ENCODE peak calls at places on chromosomes 6 and 20, in six cellular contexts. One of them, this sample, is unnamed.

GRCh38 chr6:77893391-77893790 is 240.6 kb downstream of the MEI4 start:
- DNase-seq in stimulated activated CD8-positive, alpha-beta memory T cell treated with anti-CD3 and anti-CD28 coated beads, Interleukin-12 subunit alpha, Interleukin-12 subunit beta, amount 100 ng/mL, for 1 hour: no peak
- DNase-seq in NCI-H524: no peak
- DNase-seq in iPS-NIHi11: no peak
- DNase-seq in HT1080: no peak
- DNase-seq in activated CD4-positive, alpha-beta T cell treated with anti-CD3 and anti-CD28 coated beads, Interleukin-2, amount 50 U/mL, for 4 hours: no peak
- DNase-seq in this sample: no peak

GRCh38 chr6:34462561-34462971 is 3.3 kb upstream of the PACSIN1 start:
- DNase-seq in stimulated activated CD8-positive, alpha-beta memory T cell treated with anti-CD3 and anti-CD28 coated beads, Interleukin-12 subunit alpha, Interleukin-12 subunit beta, amount 100 ng/mL, for 1 hour: no peak
- DNase-seq in NCI-H524: peak; percentile 73
- DNase-seq in iPS-NIHi11: peak; percentile 82
- DNase-seq in HT1080: peak; percentile 8
- DNase-seq in activated CD4-positive, alpha-beta T cell treated with anti-CD3 and anti-CD28 coated beads, Interleukin-2, amount 50 U/mL, for 4 hours: no peak
- DNase-seq in this sample: peak; percentile 57

GRCh38 chr20:7967199-7967844 is 27.1 kb upstream of the HAO1 start:
- DNase-seq in stimulated activated CD8-positive, alpha-beta memory T cell treated with anti-CD3 and anti-CD28 coated beads, Interleukin-12 subunit alpha, Interleukin-12 subunit beta, amount 100 ng/mL, for 1 hour: no peak
- DNase-seq in NCI-H524: no peak
- DNase-seq in iPS-NIHi11: no peak
- DNase-seq in HT1080: peak; percentile 59
- DNase-seq in activated CD4-positive, alpha-beta T cell treated with anti-CD3 and anti-CD28 coated beads, Interleukin-2, amount 50 U/mL, for 4 hours: no peak
- DNase-seq in this sample: no peak

GRCh38 chr6:149313070-149313469 is 4.4 kb upstream of the TAB2 start:
- DNase-seq in stimulated activated CD8-positive, alpha-beta memory T cell treated with anti-CD3 and anti-CD28 coated beads, Interleukin-12 subunit alpha, Interleukin-12 subunit beta, amount 100 ng/mL, for 1 hour: no peak
- DNase-seq in NCI-H524: no peak
- DNase-seq in iPS-NIHi11: no peak
- DNase-seq in HT1080: no peak
- DNase-seq in activated CD4-positive, alpha-beta T cell treated with anti-CD3 and anti-CD28 coated beads, Interleukin-2, amount 50 U/mL, for 4 hours: no peak
- DNase-seq in this sample: no peak

GRCh38 chr20:667351-668034 is 8.1 kb downstream of the SCRT2 start:
- DNase-seq in stimulated activated CD8-positive, alpha-beta memory T cell treated with anti-CD3 and anti-CD28 coated beads, Interleukin-12 subunit alpha, Interleukin-12 subunit beta, amount 100 ng/mL, for 1 hour: peak; percentile 37
- DNase-seq in NCI-H524: peak; percentile 46
- DNase-seq in iPS-NIHi11: peak; percentile 76
- DNase-seq in HT1080: no peak
- DNase-seq in activated CD4-positive, alpha-beta T cell treated with anti-CD3 and anti-CD28 coated beads, Interleukin-2, amount 50 U/mL, for 4 hours: peak; percentile 58
- DNase-seq in this sample: no peak

GRCh38 chr20:7695622-7696021 is 244.6 kb downstream of the HAO1 start:
- DNase-seq in stimulated activated CD8-positive, alpha-beta memory T cell treated with anti-CD3 and anti-CD28 coated beads, Interleukin-12 subunit alpha, Interleukin-12 subunit beta, amount 100 ng/mL, for 1 hour: no peak
- DNase-seq in NCI-H524: no peak
- DNase-seq in iPS-NIHi11: no peak
- DNase-seq in HT1080: peak; percentile 66
- DNase-seq in activated CD4-positive, alpha-beta T cell treated with anti-CD3 and anti-CD28 coated beads, Interleukin-2, amount 50 U/mL, for 4 hours: no peak
- DNase-seq in this sample: no peak

GRCh38 chr20:42277203-42277602 is 659.0 kb upstream of the CHD6 start:
- DNase-seq in stimulated activated CD8-positive, alpha-beta memory T cell treated with anti-CD3 and anti-CD28 coated beads, Interleukin-12 subunit alpha, Interleukin-12 subunit beta, amount 100 ng/mL, for 1 hour: no peak
- DNase-seq in NCI-H524: peak; percentile 34
- DNase-seq in iPS-NIHi11: no peak
- DNase-seq in HT1080: no peak
- DNase-seq in activated CD4-positive, alpha-beta T cell treated with anti-CD3 and anti-CD28 coated beads, Interleukin-2, amount 50 U/mL, for 4 hours: no peak
- DNase-seq in this sample: no peak

GRCh38 chr6:147604373-147604772 is 95.9 kb downstream of the SAMD5 start:
- DNase-seq in stimulated activated CD8-positive, alpha-beta memory T cell treated with anti-CD3 and anti-CD28 coated beads, Interleukin-12 subunit alpha, Interleukin-12 subunit beta, amount 100 ng/mL, for 1 hour: no peak
- DNase-seq in NCI-H524: no peak
- DNase-seq in iPS-NIHi11: no peak
- DNase-seq in HT1080: peak; percentile 15
- DNase-seq in activated CD4-positive, alpha-beta T cell treated with anti-CD3 and anti-CD28 coated beads, Interleukin-2, amount 50 U/mL, for 4 hours: no peak
- DNase-seq in this sample: no peak

GRCh38 chr6:56713285-56713684 is 70.6 kb upstream of the DST start:
- DNase-seq in stimulated activated CD8-positive, alpha-beta memory T cell treated with anti-CD3 and anti-CD28 coated beads, Interleukin-12 subunit alpha, Interleukin-12 subunit beta, amount 100 ng/mL, for 1 hour: no peak
- DNase-seq in NCI-H524: no peak
- DNase-seq in iPS-NIHi11: no peak
- DNase-seq in HT1080: peak; percentile 94
- DNase-seq in activated CD4-positive, alpha-beta T cell treated with anti-CD3 and anti-CD28 coated beads, Interleukin-2, amount 50 U/mL, for 4 hours: no peak
- DNase-seq in this sample: no peak

GRCh38 chr20:23641936-23642751 is 4.4 kb upstream of the CST3 start:
- DNase-seq in stimulated activated CD8-positive, alpha-beta memory T cell treated with anti-CD3 and anti-CD28 coated beads, Interleukin-12 subunit alpha, Interleukin-12 subunit beta, amount 100 ng/mL, for 1 hour: no peak
- DNase-seq in NCI-H524: peak; percentile 41
- DNase-seq in iPS-NIHi11: no peak
- DNase-seq in HT1080: peak; percentile 82
- DNase-seq in activated CD4-positive, alpha-beta T cell treated with anti-CD3 and anti-CD28 coated beads, Interleukin-2, amount 50 U/mL, for 4 hours: no peak
- DNase-seq in this sample: no peak

GRCh38 chr20:48595495-48596475 is 232.0 kb downstream of the PREX1 start:
- DNase-seq in stimulated activated CD8-positive, alpha-beta memory T cell treated with anti-CD3 and anti-CD28 coated beads, Interleukin-12 subunit alpha, Interleukin-12 subunit beta, amount 100 ng/mL, for 1 hour: no peak
- DNase-seq in NCI-H524: no peak
- DNase-seq in iPS-NIHi11: no peak
- DNase-seq in HT1080: no peak
- DNase-seq in activated CD4-positive, alpha-beta T cell treated with anti-CD3 and anti-CD28 coated beads, Interleukin-2, amount 50 U/mL, for 4 hours: no peak
- DNase-seq in this sample: no peak

GRCh38 chr6:111428803-111429202 is 54.2 kb downstream of the REV3L start:
- DNase-seq in stimulated activated CD8-positive, alpha-beta memory T cell treated with anti-CD3 and anti-CD28 coated beads, Interleukin-12 subunit alpha, Interleukin-12 subunit beta, amount 100 ng/mL, for 1 hour: no peak
- DNase-seq in NCI-H524: no peak
- DNase-seq in iPS-NIHi11: no peak
- DNase-seq in HT1080: no peak
- DNase-seq in activated CD4-positive, alpha-beta T cell treated with anti-CD3 and anti-CD28 coated beads, Interleukin-2, amount 50 U/mL, for 4 hours: no peak
- DNase-seq in this sample: no peak

GRCh38 chr6:133337312-133337711 is 96.2 kb downstream of the EYA4 start:
- DNase-seq in stimulated activated CD8-positive, alpha-beta memory T cell treated with anti-CD3 and anti-CD28 coated beads, Interleukin-12 subunit alpha, Interleukin-12 subunit beta, amount 100 ng/mL, for 1 hour: no peak
- DNase-seq in NCI-H524: no peak
- DNase-seq in iPS-NIHi11: no peak
- DNase-seq in HT1080: peak; percentile 49
- DNase-seq in activated CD4-positive, alpha-beta T cell treated with anti-CD3 and anti-CD28 coated beads, Interleukin-2, amount 50 U/mL, for 4 hours: no peak
- DNase-seq in this sample: no peak

GRCh38 chr6:156471000-156471399 is 306.2 kb upstream of the ARID1B start:
- DNase-seq in stimulated activated CD8-positive, alpha-beta memory T cell treated with anti-CD3 and anti-CD28 coated beads, Interleukin-12 subunit alpha, Interleukin-12 subunit beta, amount 100 ng/mL, for 1 hour: no peak
- DNase-seq in NCI-H524: no peak
- DNase-seq in iPS-NIHi11: no peak
- DNase-seq in HT1080: no peak
- DNase-seq in activated CD4-positive, alpha-beta T cell treated with anti-CD3 and anti-CD28 coated beads, Interleukin-2, amount 50 U/mL, for 4 hours: no peak
- DNase-seq in this sample: no peak

GRCh38 chr6:33607126-33607783 is 13.9 kb upstream of the ITPR3 start:
- DNase-seq in stimulated activated CD8-positive, alpha-beta memory T cell treated with anti-CD3 and anti-CD28 coated beads, Interleukin-12 subunit alpha, Interleukin-12 subunit beta, amount 100 ng/mL, for 1 hour: no peak
- DNase-seq in NCI-H524: no peak
- DNase-seq in iPS-NIHi11: peak; percentile 42
- DNase-seq in HT1080: no peak
- DNase-seq in activated CD4-positive, alpha-beta T cell treated with anti-CD3 and anti-CD28 coated beads, Interleukin-2, amount 50 U/mL, for 4 hours: no peak
- DNase-seq in this sample: no peak

GRCh38 chr20:51378171-51378928 is 164.2 kb downstream of the NFATC2 start:
- DNase-seq in stimulated activated CD8-positive, alpha-beta memory T cell treated with anti-CD3 and anti-CD28 coated beads, Interleukin-12 subunit alpha, Interleukin-12 subunit beta, amount 100 ng/mL, for 1 hour: no peak
- DNase-seq in NCI-H524: no peak
- DNase-seq in iPS-NIHi11: peak; percentile 59
- DNase-seq in HT1080: no peak
- DNase-seq in activated CD4-positive, alpha-beta T cell treated with anti-CD3 and anti-CD28 coated beads, Interleukin-2, amount 50 U/mL, for 4 hours: no peak
- DNase-seq in this sample: no peak

GRCh38 chr6:44676246-44676790 is 288.8 kb downstream of the CDC5L start:
- DNase-seq in stimulated activated CD8-positive, alpha-beta memory T cell treated with anti-CD3 and anti-CD28 coated beads, Interleukin-12 subunit alpha, Interleukin-12 subunit beta, amount 100 ng/mL, for 1 hour: no peak
- DNase-seq in NCI-H524: no peak
- DNase-seq in iPS-NIHi11: no peak
- DNase-seq in HT1080: no peak
- DNase-seq in activated CD4-positive, alpha-beta T cell treated with anti-CD3 and anti-CD28 coated beads, Interleukin-2, amount 50 U/mL, for 4 hours: no peak
- DNase-seq in this sample: no peak

GRCh38 chr6:130680118-130680517 is 147.1 kb upstream of the SMLR1 start:
- DNase-seq in stimulated activated CD8-positive, alpha-beta memory T cell treated with anti-CD3 and anti-CD28 coated beads, Interleukin-12 subunit alpha, Interleukin-12 subunit beta, amount 100 ng/mL, for 1 hour: no peak
- DNase-seq in NCI-H524: no peak
- DNase-seq in iPS-NIHi11: no peak
- DNase-seq in HT1080: no peak
- DNase-seq in activated CD4-positive, alpha-beta T cell treated with anti-CD3 and anti-CD28 coated beads, Interleukin-2, amount 50 U/mL, for 4 hours: no peak
- DNase-seq in this sample: no peak

GRCh38 chr6:106194949-106195919 is 109.1 kb downstream of the PRDM1 start:
- DNase-seq in stimulated activated CD8-positive, alpha-beta memory T cell treated with anti-CD3 and anti-CD28 coated beads, Interleukin-12 subunit alpha, Interleukin-12 subunit beta, amount 100 ng/mL, for 1 hour: no peak
- DNase-seq in NCI-H524: no peak
- DNase-seq in iPS-NIHi11: no peak
- DNase-seq in HT1080: peak; percentile 49
- DNase-seq in activated CD4-positive, alpha-beta T cell treated with anti-CD3 and anti-CD28 coated beads, Interleukin-2, amount 50 U/mL, for 4 hours: no peak
- DNase-seq in this sample: no peak

GRCh38 chr6:157849288-157850017 is 26.4 kb downstream of the SNX9 start:
- DNase-seq in stimulated activated CD8-positive, alpha-beta memory T cell treated with anti-CD3 and anti-CD28 coated beads, Interleukin-12 subunit alpha, Interleukin-12 subunit beta, amount 100 ng/mL, for 1 hour: no peak
- DNase-seq in NCI-H524: no peak
- DNase-seq in iPS-NIHi11: no peak
- DNase-seq in HT1080: no peak
- DNase-seq in activated CD4-positive, alpha-beta T cell treated with anti-CD3 and anti-CD28 coated beads, Interleukin-2, amount 50 U/mL, for 4 hours: no peak
- DNase-seq in this sample: no peak

GRCh38 chr6:3261518-3261820 is 2.7 kb downstream of the PSMG4 start:
- DNase-seq in stimulated activated CD8-positive, alpha-beta memory T cell treated with anti-CD3 and anti-CD28 coated beads, Interleukin-12 subunit alpha, Interleukin-12 subunit beta, amount 100 ng/mL, for 1 hour: no peak
- DNase-seq in NCI-H524: no peak
- DNase-seq in iPS-NIHi11: no peak
- DNase-seq in HT1080: no peak
- DNase-seq in activated CD4-positive, alpha-beta T cell treated with anti-CD3 and anti-CD28 coated beads, Interleukin-2, amount 50 U/mL, for 4 hours: no peak
- DNase-seq in this sample: no peak

GRCh38 chr6:57097596-57097995 is 7.6 kb downstream of the ZNF451 start:
- DNase-seq in stimulated activated CD8-positive, alpha-beta memory T cell treated with anti-CD3 and anti-CD28 coated beads, Interleukin-12 subunit alpha, Interleukin-12 subunit beta, amount 100 ng/mL, for 1 hour: no peak
- DNase-seq in NCI-H524: no peak
- DNase-seq in iPS-NIHi11: no peak
- DNase-seq in HT1080: no peak
- DNase-seq in activated CD4-positive, alpha-beta T cell treated with anti-CD3 and anti-CD28 coated beads, Interleukin-2, amount 50 U/mL, for 4 hours: no peak
- DNase-seq in this sample: no peak

GRCh38 chr20:61477366-61477966 is 225.4 kb downstream of the CDH4 start:
- DNase-seq in stimulated activated CD8-positive, alpha-beta memory T cell treated with anti-CD3 and anti-CD28 coated beads, Interleukin-12 subunit alpha, Interleukin-12 subunit beta, amount 100 ng/mL, for 1 hour: no peak
- DNase-seq in NCI-H524: no peak
- DNase-seq in iPS-NIHi11: no peak
- DNase-seq in HT1080: no peak
- DNase-seq in activated CD4-positive, alpha-beta T cell treated with anti-CD3 and anti-CD28 coated beads, Interleukin-2, amount 50 U/mL, for 4 hours: no peak
- DNase-seq in this sample: no peak

GRCh38 chr20:46631212-46631869 is 19.9 kb downstream of the SLC13A3 start:
- DNase-seq in stimulated activated CD8-positive, alpha-beta memory T cell treated with anti-CD3 and anti-CD28 coated beads, Interleukin-12 subunit alpha, Interleukin-12 subunit beta, amount 100 ng/mL, for 1 hour: no peak
- DNase-seq in NCI-H524: no peak
- DNase-seq in iPS-NIHi11: no peak
- DNase-seq in HT1080: peak; percentile 38
- DNase-seq in activated CD4-positive, alpha-beta T cell treated with anti-CD3 and anti-CD28 coated beads, Interleukin-2, amount 50 U/mL, for 4 hours: no peak
- DNase-seq in this sample: no peak

GRCh38 chr6:155050311-155050710 is 55.2 kb downstream of the TIAM2 start:
- DNase-seq in stimulated activated CD8-positive, alpha-beta memory T cell treated with anti-CD3 and anti-CD28 coated beads, Interleukin-12 subunit alpha, Interleukin-12 subunit beta, amount 100 ng/mL, for 1 hour: peak; percentile 4
- DNase-seq in NCI-H524: no peak
- DNase-seq in iPS-NIHi11: no peak
- DNase-seq in HT1080: peak; percentile 87
- DNase-seq in activated CD4-positive, alpha-beta T cell treated with anti-CD3 and anti-CD28 coated beads, Interleukin-2, amount 50 U/mL, for 4 hours: peak; percentile 1
- DNase-seq in this sample: no peak

GRCh38 chr6:106519460-106520394 is 109.6 kb downstream of the RTN4IP1 start:
- DNase-seq in stimulated activated CD8-positive, alpha-beta memory T cell treated with anti-CD3 and anti-CD28 coated beads, Interleukin-12 subunit alpha, Interleukin-12 subunit beta, amount 100 ng/mL, for 1 hour: peak; percentile 63
- DNase-seq in NCI-H524: peak; percentile 61
- DNase-seq in iPS-NIHi11: no peak
- DNase-seq in HT1080: peak; percentile 97
- DNase-seq in activated CD4-positive, alpha-beta T cell treated with anti-CD3 and anti-CD28 coated beads, Interleukin-2, amount 50 U/mL, for 4 hours: peak; percentile 71
- DNase-seq in this sample: no peak

GRCh38 chr6:79608334-79609224 is 22.6 kb upstream of the SH3BGRL2 start:
- DNase-seq in stimulated activated CD8-positive, alpha-beta memory T cell treated with anti-CD3 and anti-CD28 coated beads, Interleukin-12 subunit alpha, Interleukin-12 subunit beta, amount 100 ng/mL, for 1 hour: no peak
- DNase-seq in NCI-H524: no peak
- DNase-seq in iPS-NIHi11: no peak
- DNase-seq in HT1080: no peak
- DNase-seq in activated CD4-positive, alpha-beta T cell treated with anti-CD3 and anti-CD28 coated beads, Interleukin-2, amount 50 U/mL, for 4 hours: no peak
- DNase-seq in this sample: no peak

GRCh38 chr6:139597781-139598368 is 223.4 kb upstream of the CITED2 start:
- DNase-seq in stimulated activated CD8-positive, alpha-beta memory T cell treated with anti-CD3 and anti-CD28 coated beads, Interleukin-12 subunit alpha, Interleukin-12 subunit beta, amount 100 ng/mL, for 1 hour: no peak
- DNase-seq in NCI-H524: no peak
- DNase-seq in iPS-NIHi11: no peak
- DNase-seq in HT1080: peak; percentile 66
- DNase-seq in activated CD4-positive, alpha-beta T cell treated with anti-CD3 and anti-CD28 coated beads, Interleukin-2, amount 50 U/mL, for 4 hours: no peak
- DNase-seq in this sample: no peak

GRCh38 chr20:45792513-45793118 is 862 bp downstream of the DNTTIP1 start:
- DNase-seq in stimulated activated CD8-positive, alpha-beta memory T cell treated with anti-CD3 and anti-CD28 coated beads, Interleukin-12 subunit alpha, Interleukin-12 subunit beta, amount 100 ng/mL, for 1 hour: no peak
- DNase-seq in NCI-H524: no peak
- DNase-seq in iPS-NIHi11: no peak
- DNase-seq in HT1080: no peak
- DNase-seq in activated CD4-positive, alpha-beta T cell treated with anti-CD3 and anti-CD28 coated beads, Interleukin-2, amount 50 U/mL, for 4 hours: no peak
- DNase-seq in this sample: no peak

GRCh38 chr20:16929756-16930155 is 181.6 kb downstream of the OTOR start:
- DNase-seq in stimulated activated CD8-positive, alpha-beta memory T cell treated with anti-CD3 and anti-CD28 coated beads, Interleukin-12 subunit alpha, Interleukin-12 subunit beta, amount 100 ng/mL, for 1 hour: no peak
- DNase-seq in NCI-H524: no peak
- DNase-seq in iPS-NIHi11: no peak
- DNase-seq in HT1080: peak; percentile 48
- DNase-seq in activated CD4-positive, alpha-beta T cell treated with anti-CD3 and anti-CD28 coated beads, Interleukin-2, amount 50 U/mL, for 4 hours: no peak
- DNase-seq in this sample: no peak

GRCh38 chr6:2971420-2972218 is at the start of gene SERPINB6:
- DNase-seq in stimulated activated CD8-positive, alpha-beta memory T cell treated with anti-CD3 and anti-CD28 coated beads, Interleukin-12 subunit alpha, Interleukin-12 subunit beta, amount 100 ng/mL, for 1 hour: peak; percentile 15
- DNase-seq in NCI-H524: no peak
- DNase-seq in iPS-NIHi11: peak; percentile 54
- DNase-seq in HT1080: peak; percentile 44
- DNase-seq in activated CD4-positive, alpha-beta T cell treated with anti-CD3 and anti-CD28 coated beads, Interleukin-2, amount 50 U/mL, for 4 hours: peak; percentile 19
- DNase-seq in this sample: peak; percentile 80

GRCh38 chr20:48791014-48791413 is 36.8 kb downstream of the PREX1 start:
- DNase-seq in stimulated activated CD8-positive, alpha-beta memory T cell treated with anti-CD3 and anti-CD28 coated beads, Interleukin-12 subunit alpha, Interleukin-12 subunit beta, amount 100 ng/mL, for 1 hour: no peak
- DNase-seq in NCI-H524: peak; percentile 72
- DNase-seq in iPS-NIHi11: no peak
- DNase-seq in HT1080: no peak
- DNase-seq in activated CD4-positive, alpha-beta T cell treated with anti-CD3 and anti-CD28 coated beads, Interleukin-2, amount 50 U/mL, for 4 hours: no peak
- DNase-seq in this sample: no peak

GRCh38 chr20:50819344-50819743 is 24.5 kb downstream of the BCAS4 start:
- DNase-seq in stimulated activated CD8-positive, alpha-beta memory T cell treated with anti-CD3 and anti-CD28 coated beads, Interleukin-12 subunit alpha, Interleukin-12 subunit beta, amount 100 ng/mL, for 1 hour: no peak
- DNase-seq in NCI-H524: no peak
- DNase-seq in iPS-NIHi11: no peak
- DNase-seq in HT1080: no peak
- DNase-seq in activated CD4-positive, alpha-beta T cell treated with anti-CD3 and anti-CD28 coated beads, Interleukin-2, amount 50 U/mL, for 4 hours: no peak
- DNase-seq in this sample: no peak

GRCh38 chr6:121847806-121848522 is 412.5 kb downstream of the GJA1 start:
- DNase-seq in stimulated activated CD8-positive, alpha-beta memory T cell treated with anti-CD3 and anti-CD28 coated beads, Interleukin-12 subunit alpha, Interleukin-12 subunit beta, amount 100 ng/mL, for 1 hour: no peak
- DNase-seq in NCI-H524: peak; percentile 50
- DNase-seq in iPS-NIHi11: no peak
- DNase-seq in HT1080: no peak
- DNase-seq in activated CD4-positive, alpha-beta T cell treated with anti-CD3 and anti-CD28 coated beads, Interleukin-2, amount 50 U/mL, for 4 hours: no peak
- DNase-seq in this sample: no peak

GRCh38 chr6:51717477-51717876 is 369.9 kb downstream of the PKHD1 start:
- DNase-seq in stimulated activated CD8-positive, alpha-beta memory T cell treated with anti-CD3 and anti-CD28 coated beads, Interleukin-12 subunit alpha, Interleukin-12 subunit beta, amount 100 ng/mL, for 1 hour: no peak
- DNase-seq in NCI-H524: no peak
- DNase-seq in iPS-NIHi11: no peak
- DNase-seq in HT1080: no peak
- DNase-seq in activated CD4-positive, alpha-beta T cell treated with anti-CD3 and anti-CD28 coated beads, Interleukin-2, amount 50 U/mL, for 4 hours: no peak
- DNase-seq in this sample: no peak

GRCh38 chr6:31946370-31946885 is 533 bp downstream of the CFB start:
- DNase-seq in stimulated activated CD8-positive, alpha-beta memory T cell treated with anti-CD3 and anti-CD28 coated beads, Interleukin-12 subunit alpha, Interleukin-12 subunit beta, amount 100 ng/mL, for 1 hour: no peak
- DNase-seq in NCI-H524: no peak
- DNase-seq in iPS-NIHi11: no peak
- DNase-seq in HT1080: no peak
- DNase-seq in activated CD4-positive, alpha-beta T cell treated with anti-CD3 and anti-CD28 coated beads, Interleukin-2, amount 50 U/mL, for 4 hours: no peak
- DNase-seq in this sample: no peak

GRCh38 chr20:2798814-2799213 is 1.6 kb downstream of the CPXM1 start:
- DNase-seq in stimulated activated CD8-positive, alpha-beta memory T cell treated with anti-CD3 and anti-CD28 coated beads, Interleukin-12 subunit alpha, Interleukin-12 subunit beta, amount 100 ng/mL, for 1 hour: no peak
- DNase-seq in NCI-H524: no peak
- DNase-seq in iPS-NIHi11: peak; percentile 84
- DNase-seq in HT1080: peak; percentile 14
- DNase-seq in activated CD4-positive, alpha-beta T cell treated with anti-CD3 and anti-CD28 coated beads, Interleukin-2, amount 50 U/mL, for 4 hours: no peak
- DNase-seq in this sample: no peak

GRCh38 chr20:32365560-32365959 is 7.4 kb downstream of the ASXL1 start:
- DNase-seq in stimulated activated CD8-positive, alpha-beta memory T cell treated with anti-CD3 and anti-CD28 coated beads, Interleukin-12 subunit alpha, Interleukin-12 subunit beta, amount 100 ng/mL, for 1 hour: no peak
- DNase-seq in NCI-H524: peak; percentile 82
- DNase-seq in iPS-NIHi11: no peak
- DNase-seq in HT1080: no peak
- DNase-seq in activated CD4-positive, alpha-beta T cell treated with anti-CD3 and anti-CD28 coated beads, Interleukin-2, amount 50 U/mL, for 4 hours: no peak
- DNase-seq in this sample: no peak

This sample was measured in CMK.